ENCODE peak calls at places on chromosomes 4 and X, in six cellular contexts. One of them, this sample, is unnamed.
A peak's percentile ranks its signal among the peaks of the same experiment; 100 is the strongest.

GRCh38 chr4:158597879-158598596 is 73.6 kb downstream of the C4orf46 start:
- DNase-seq in colonic mucosa: no peak
- DNase-seq in effector CD4-positive, alpha-beta T cell: no peak
- DNase-seq in IMR-90: no peak
- DNase-seq in hippocampal formation: no peak
- DNase-seq in nucleus accumbens: no peak
- DNase-seq in this sample: no peak

GRCh38 chr4:52870225-52870624 is 8.1 kb downstream of the RASL11B start:
- DNase-seq in colonic mucosa: no peak
- DNase-seq in effector CD4-positive, alpha-beta T cell: no peak
- DNase-seq in IMR-90: no peak
- DNase-seq in hippocampal formation: no peak
- DNase-seq in nucleus accumbens: peak; percentile 5
- DNase-seq in this sample: no peak

GRCh38 chrX:40096395-40097091 is 1.2 kb downstream of the BCOR start:
- DNase-seq in colonic mucosa: peak; percentile 56
- DNase-seq in effector CD4-positive, alpha-beta T cell: peak; percentile 62
- DNase-seq in IMR-90: peak; percentile 45
- DNase-seq in hippocampal formation: peak; percentile 36
- DNase-seq in nucleus accumbens: peak; percentile 29
- DNase-seq in this sample: no peak

GRCh38 chr4:71020611-71021010 is 27.2 kb downstream of the DCK start:
- DNase-seq in colonic mucosa: no peak
- DNase-seq in effector CD4-positive, alpha-beta T cell: no peak
- DNase-seq in IMR-90: peak; percentile 23
- DNase-seq in hippocampal formation: no peak
- DNase-seq in nucleus accumbens: no peak
- DNase-seq in this sample: no peak

GRCh38 chr4:159252491-159252890 is 149.6 kb downstream of the RAPGEF2 start:
- DNase-seq in colonic mucosa: no peak
- DNase-seq in effector CD4-positive, alpha-beta T cell: no peak
- DNase-seq in IMR-90: no peak
- DNase-seq in hippocampal formation: no peak
- DNase-seq in nucleus accumbens: no peak
- DNase-seq in this sample: no peak

GRCh38 chrX:118024482-118024881 is 92.1 kb downstream of the KLHL13 start:
- DNase-seq in colonic mucosa: no peak
- DNase-seq in effector CD4-positive, alpha-beta T cell: no peak
- DNase-seq in IMR-90: no peak
- DNase-seq in hippocampal formation: no peak
- DNase-seq in nucleus accumbens: no peak
- DNase-seq in this sample: no peak

GRCh38 chr4:3822230-3822947 is 56.2 kb downstream of the ADRA2C start:
- DNase-seq in colonic mucosa: peak; percentile 47
- DNase-seq in effector CD4-positive, alpha-beta T cell: no peak
- DNase-seq in IMR-90: no peak
- DNase-seq in hippocampal formation: no peak
- DNase-seq in nucleus accumbens: no peak
- DNase-seq in this sample: no peak

GRCh38 chr4:187814737-187815465 is 180.7 kb upstream of the ZFP42 start:
- DNase-seq in colonic mucosa: peak; percentile 49
- DNase-seq in effector CD4-positive, alpha-beta T cell: no peak
- DNase-seq in IMR-90: peak; percentile 23
- DNase-seq in hippocampal formation: no peak
- DNase-seq in nucleus accumbens: no peak
- DNase-seq in this sample: no peak

GRCh38 chr4:36651253-36651652 is 369.8 kb downstream of the DTHD1 start:
- DNase-seq in colonic mucosa: no peak
- DNase-seq in effector CD4-positive, alpha-beta T cell: no peak
- DNase-seq in IMR-90: no peak
- DNase-seq in hippocampal formation: no peak
- DNase-seq in nucleus accumbens: no peak
- DNase-seq in this sample: no peak

GRCh38 chr4:174789666-174790065 is 39.4 kb downstream of the GLRA3 start:
- DNase-seq in colonic mucosa: no peak
- DNase-seq in effector CD4-positive, alpha-beta T cell: no peak
- DNase-seq in IMR-90: no peak
- DNase-seq in hippocampal formation: no peak
- DNase-seq in nucleus accumbens: no peak
- DNase-seq in this sample: no peak

GRCh38 chrX:72305286-72306084 is at the start of gene CITED1:
- DNase-seq in colonic mucosa: no peak
- DNase-seq in effector CD4-positive, alpha-beta T cell: no peak
- DNase-seq in IMR-90: no peak
- DNase-seq in hippocampal formation: peak; percentile 4
- DNase-seq in nucleus accumbens: no peak
- DNase-seq in this sample: no peak

GRCh38 chrX:134631404-134632346 is 26.6 kb downstream of the PLAC1 start:
- DNase-seq in colonic mucosa: peak; percentile 21
- DNase-seq in effector CD4-positive, alpha-beta T cell: no peak
- DNase-seq in IMR-90: peak; percentile 76
- DNase-seq in hippocampal formation: no peak
- DNase-seq in nucleus accumbens: no peak
- DNase-seq in this sample: no peak

GRCh38 chrX:72272868-72273267 is 4.2 kb downstream of the RPS4X start:
- DNase-seq in colonic mucosa: no peak
- DNase-seq in effector CD4-positive, alpha-beta T cell: no peak
- DNase-seq in IMR-90: peak; percentile 76
- DNase-seq in hippocampal formation: no peak
- DNase-seq in nucleus accumbens: no peak
- DNase-seq in this sample: no peak

GRCh38 chr4:77433102-77433733 is 172.4 kb upstream of the CXCL13 start:
- DNase-seq in colonic mucosa: peak; percentile 22
- DNase-seq in effector CD4-positive, alpha-beta T cell: no peak
- DNase-seq in IMR-90: peak; percentile 2
- DNase-seq in hippocampal formation: no peak
- DNase-seq in nucleus accumbens: no peak
- DNase-seq in this sample: no peak

GRCh38 chr4:6327220-6327917 is 57.7 kb downstream of the WFS1 start:
- DNase-seq in colonic mucosa: peak; percentile 77
- DNase-seq in effector CD4-positive, alpha-beta T cell: peak; percentile 69
- DNase-seq in IMR-90: peak; percentile 55
- DNase-seq in hippocampal formation: peak; percentile 75
- DNase-seq in nucleus accumbens: peak; percentile 79
- DNase-seq in this sample: peak; percentile 80

GRCh38 chr4:11424000-11424399 is 4.7 kb downstream of the HS3ST1 start:
- DNase-seq in colonic mucosa: no peak
- DNase-seq in effector CD4-positive, alpha-beta T cell: peak; percentile 10
- DNase-seq in IMR-90: peak; percentile 4
- DNase-seq in hippocampal formation: no peak
- DNase-seq in nucleus accumbens: peak; percentile 9
- DNase-seq in this sample: no peak

GRCh38 chr4:140357868-140358267 is 15.6 kb upstream of the SCOC start:
- DNase-seq in colonic mucosa: no peak
- DNase-seq in effector CD4-positive, alpha-beta T cell: no peak
- DNase-seq in IMR-90: no peak
- DNase-seq in hippocampal formation: no peak
- DNase-seq in nucleus accumbens: no peak
- DNase-seq in this sample: no peak

GRCh38 chr4:55080174-55080865 is 45.1 kb downstream of the KDR start:
- DNase-seq in colonic mucosa: no peak
- DNase-seq in effector CD4-positive, alpha-beta T cell: no peak
- DNase-seq in IMR-90: no peak
- DNase-seq in hippocampal formation: no peak
- DNase-seq in nucleus accumbens: no peak
- DNase-seq in this sample: no peak

GRCh38 chr4:26208237-26208985 is 112.4 kb upstream of the RBPJ start:
- DNase-seq in colonic mucosa: no peak
- DNase-seq in effector CD4-positive, alpha-beta T cell: no peak
- DNase-seq in IMR-90: no peak
- DNase-seq in hippocampal formation: peak; percentile 10
- DNase-seq in nucleus accumbens: peak; percentile 24
- DNase-seq in this sample: no peak

GRCh38 chr4:43423276-43423675 is 530.8 kb downstream of the GRXCR1 start:
- DNase-seq in colonic mucosa: no peak
- DNase-seq in effector CD4-positive, alpha-beta T cell: no peak
- DNase-seq in IMR-90: no peak
- DNase-seq in hippocampal formation: no peak
- DNase-seq in nucleus accumbens: no peak
- DNase-seq in this sample: no peak

GRCh38 chr4:38519671-38520070 is 144.3 kb upstream of the KLF3 start:
- DNase-seq in colonic mucosa: no peak
- DNase-seq in effector CD4-positive, alpha-beta T cell: no peak
- DNase-seq in IMR-90: no peak
- DNase-seq in hippocampal formation: no peak
- DNase-seq in nucleus accumbens: no peak
- DNase-seq in this sample: no peak

GRCh38 chr4:170087163-170087700 is 2.5 kb downstream of the AADAT start:
- DNase-seq in colonic mucosa: no peak
- DNase-seq in effector CD4-positive, alpha-beta T cell: no peak
- DNase-seq in IMR-90: no peak
- DNase-seq in hippocampal formation: no peak
- DNase-seq in nucleus accumbens: no peak
- DNase-seq in this sample: no peak